ENCODE peak calls at places on chromosomes 2 and 18, in nine cellular contexts. S is fibroblast of villous mesenchyme; C is CD4-positive, alpha-beta T cell; E is RKO; R is stimulated activated CD4-positive, alpha-beta T cell treated with anti-CD3 and anti-CD28 coated beads, Interleukin-2, amount 100 ng/mL, for 24 hours; Z is astrocyte; B is body of pancreas; D is Peyer's patch; J is GM23248. A is an unnamed sample.

GRCh38 chr2:63058742-63059433 is 8.3 kb downstream of the OTX1 start:
- DNase-seq in S (no peak), Z (no peak), D (no peak), E (no peak), R (no peak), B (no peak), J (peak), C (no peak), A (peak)

GRCh38 chr2:239660390-239661228 is 259.8 kb upstream of the HDAC4 start:
- DNase-seq in C (no peak), E (no peak), Z (no peak), J (peak), R (no peak), S (no peak), D (peak), B (peak), A (peak)

GRCh38 chr2:181457121-181457740 is at the start of gene ITGA4:
- DNase-seq in E (no peak), B (peak), D (peak), C (peak), R (peak), S (peak), Z (peak), J (peak), A (peak)

GRCh38 chr2:207831569-207832248 is 62.0 kb upstream of the FZD5 start:
- DNase-seq in R (no peak), D (no peak), Z (no peak), C (no peak), S (no peak), B (no peak), J (no peak), E (no peak), A (no peak)

GRCh38 chr2:1681323-1682310 is 62.7 kb downstream of the PXDN start:
- DNase-seq in J (no peak), E (no peak), R (no peak), S (no peak), D (no peak), B (no peak), Z (no peak), C (no peak), A (peak)

GRCh38 chr2:15412779-15413178 is 148.4 kb downstream of the NBAS start:
- DNase-seq in J (no peak), Z (no peak), E (no peak), R (no peak), B (no peak), S (no peak), C (no peak), D (no peak), A (no peak)

GRCh38 chr18:57898506-57899124 is 95.5 kb upstream of the ATP8B1 start:
- DNase-seq in B (no peak), S (peak), D (no peak), E (no peak), J (peak), C (no peak), R (no peak), Z (peak), A (peak)

GRCh38 chr2:210478661-210479060 is 2.1 kb upstream of the LANCL1 start:
- DNase-seq in J (no peak), Z (no peak), S (no peak), E (no peak), D (no peak), R (no peak), C (no peak), B (no peak), A (no peak)

GRCh38 chr18:12867724-12868123 is 16.3 kb downstream of the PTPN2 start:
- DNase-seq in J (no peak), B (no peak), R (no peak), D (no peak), Z (no peak), C (no peak), S (no peak), E (no peak), A (no peak)

GRCh38 chr2:100179806-100180205 is 37.4 kb upstream of the AFF3 start:
- DNase-seq in Z (no peak), E (no peak), R (no peak), S (no peak), B (no peak), J (no peak), D (no peak), C (no peak), A (no peak)

A was measured in osteoblast.